ENCODE peak calls at places on chromosomes 12 and 14, in eight cellular contexts. One of them, this sample, is unnamed.

GRCh38 chr14:63874223-63874622 is 21.4 kb downstream of the SYNE2 start:
- DNase-seq in T-helper 9 cell: no peak
- DNase-seq in PC-3: no peak
- DNase-seq in HEK293T: no peak
- DNase-seq in LoVo: no peak
- DNase-seq in CD8-positive, alpha-beta T cell: no peak
- DNase-seq in hypothalamus: no peak
- DNase-seq in activated CD4-positive, alpha-beta T cell treated with anti-CD3 and anti-CD28 coated beads, Interleukin-2, amount 10 ng/mL, durations not matched to agents 7 days and 5 days: no peak
- DNase-seq in this sample: no peak

GRCh38 chr12:32471601-32472001 is 72.2 kb downstream of the FGD4 start:
- DNase-seq in T-helper 9 cell: no peak
- DNase-seq in PC-3: peak
- DNase-seq in HEK293T: no peak
- DNase-seq in LoVo: no peak
- DNase-seq in CD8-positive, alpha-beta T cell: no peak
- DNase-seq in hypothalamus: no peak
- DNase-seq in activated CD4-positive, alpha-beta T cell treated with anti-CD3 and anti-CD28 coated beads, Interleukin-2, amount 10 ng/mL, durations not matched to agents 7 days and 5 days: no peak
- DNase-seq in this sample: no peak

GRCh38 chr12:2322554-2323120 is 269.9 kb downstream of the CACNA1C start:
- DNase-seq in T-helper 9 cell: no peak
- DNase-seq in PC-3: no peak
- DNase-seq in HEK293T: no peak
- DNase-seq in LoVo: no peak
- DNase-seq in CD8-positive, alpha-beta T cell: no peak
- DNase-seq in hypothalamus: no peak
- DNase-seq in activated CD4-positive, alpha-beta T cell treated with anti-CD3 and anti-CD28 coated beads, Interleukin-2, amount 10 ng/mL, durations not matched to agents 7 days and 5 days: no peak
- DNase-seq in this sample: no peak

GRCh38 chr12:59699408-59700144 is 103.7 kb downstream of the SLC16A7 start:
- DNase-seq in T-helper 9 cell: no peak
- DNase-seq in PC-3: no peak
- DNase-seq in HEK293T: no peak
- DNase-seq in LoVo: no peak
- DNase-seq in CD8-positive, alpha-beta T cell: no peak
- DNase-seq in hypothalamus: no peak
- DNase-seq in activated CD4-positive, alpha-beta T cell treated with anti-CD3 and anti-CD28 coated beads, Interleukin-2, amount 10 ng/mL, durations not matched to agents 7 days and 5 days: no peak
- DNase-seq in this sample: no peak

GRCh38 chr14:105505101-105505500 is 14.1 kb downstream of the TEDC1 start:
- DNase-seq in T-helper 9 cell: no peak
- DNase-seq in PC-3: no peak
- DNase-seq in HEK293T: no peak
- DNase-seq in LoVo: no peak
- DNase-seq in CD8-positive, alpha-beta T cell: no peak
- DNase-seq in hypothalamus: no peak
- DNase-seq in activated CD4-positive, alpha-beta T cell treated with anti-CD3 and anti-CD28 coated beads, Interleukin-2, amount 10 ng/mL, durations not matched to agents 7 days and 5 days: no peak
- DNase-seq in this sample: no peak

GRCh38 chr14:50961606-50962259 is 17.4 kb upstream of the PYGL start:
- DNase-seq in T-helper 9 cell: no peak
- DNase-seq in PC-3: peak
- DNase-seq in HEK293T: no peak
- DNase-seq in LoVo: no peak
- DNase-seq in CD8-positive, alpha-beta T cell: no peak
- DNase-seq in hypothalamus: no peak
- DNase-seq in activated CD4-positive, alpha-beta T cell treated with anti-CD3 and anti-CD28 coated beads, Interleukin-2, amount 10 ng/mL, durations not matched to agents 7 days and 5 days: no peak
- DNase-seq in this sample: no peak

GRCh38 chr14:57704796-57705195 is 161.1 kb downstream of the SLC35F4 start:
- DNase-seq in T-helper 9 cell: no peak
- DNase-seq in PC-3: no peak
- DNase-seq in HEK293T: no peak
- DNase-seq in LoVo: no peak
- DNase-seq in CD8-positive, alpha-beta T cell: no peak
- DNase-seq in hypothalamus: no peak
- DNase-seq in activated CD4-positive, alpha-beta T cell treated with anti-CD3 and anti-CD28 coated beads, Interleukin-2, amount 10 ng/mL, durations not matched to agents 7 days and 5 days: no peak
- DNase-seq in this sample: no peak

GRCh38 chr12:26177303-26177702 is 18.1 kb upstream of the SSPN start:
- DNase-seq in T-helper 9 cell: no peak
- DNase-seq in PC-3: peak
- DNase-seq in HEK293T: no peak
- DNase-seq in LoVo: peak
- DNase-seq in CD8-positive, alpha-beta T cell: no peak
- DNase-seq in hypothalamus: no peak
- DNase-seq in activated CD4-positive, alpha-beta T cell treated with anti-CD3 and anti-CD28 coated beads, Interleukin-2, amount 10 ng/mL, durations not matched to agents 7 days and 5 days: no peak
- DNase-seq in this sample: no peak

GRCh38 chr14:98731701-98732100 is 540.3 kb downstream of the BCL11B start:
- DNase-seq in T-helper 9 cell: no peak
- DNase-seq in PC-3: no peak
- DNase-seq in HEK293T: no peak
- DNase-seq in LoVo: no peak
- DNase-seq in CD8-positive, alpha-beta T cell: no peak
- DNase-seq in hypothalamus: no peak
- DNase-seq in activated CD4-positive, alpha-beta T cell treated with anti-CD3 and anti-CD28 coated beads, Interleukin-2, amount 10 ng/mL, durations not matched to agents 7 days and 5 days: no peak
- DNase-seq in this sample: no peak

GRCh38 chr12:88227871-88228270 is 85.8 kb downstream of the TMTC3 start:
- DNase-seq in T-helper 9 cell: no peak
- DNase-seq in PC-3: no peak
- DNase-seq in HEK293T: no peak
- DNase-seq in LoVo: no peak
- DNase-seq in CD8-positive, alpha-beta T cell: no peak
- DNase-seq in hypothalamus: no peak
- DNase-seq in activated CD4-positive, alpha-beta T cell treated with anti-CD3 and anti-CD28 coated beads, Interleukin-2, amount 10 ng/mL, durations not matched to agents 7 days and 5 days: no peak
- DNase-seq in this sample: no peak

GRCh38 chr12:89655851-89656250 is 52.8 kb downstream of the ATP2B1 start:
- DNase-seq in T-helper 9 cell: no peak
- DNase-seq in PC-3: no peak
- DNase-seq in HEK293T: no peak
- DNase-seq in LoVo: no peak
- DNase-seq in CD8-positive, alpha-beta T cell: no peak
- DNase-seq in hypothalamus: no peak
- DNase-seq in activated CD4-positive, alpha-beta T cell treated with anti-CD3 and anti-CD28 coated beads, Interleukin-2, amount 10 ng/mL, durations not matched to agents 7 days and 5 days: no peak
- DNase-seq in this sample: no peak